ENCODE peak calls at places on chromosomes 16 and 17, in six cellular contexts. One of them, this sample, is unnamed.

GRCh38 chr16:3490911-3491629 is 4.2 kb downstream of the C16orf90 start:
- DNase-seq in WERI-Rb-1: peak
- DNase-seq in progenitor cell of endocrine pancreas: no peak
- DNase-seq in sigmoid colon: no peak
- DNase-seq in transverse colon: no peak
- DNase-seq in IMR-90: no peak
- DNase-seq in this sample: no peak

GRCh38 chr16:25289466-25289865 is 31.8 kb upstream of the ZKSCAN2 start:
- DNase-seq in progenitor cell of endocrine pancreas: no peak
- DNase-seq in sigmoid colon: no peak
- DNase-seq in WERI-Rb-1: no peak
- DNase-seq in transverse colon: no peak
- DNase-seq in IMR-90: no peak
- DNase-seq in this sample: no peak

GRCh38 chr16:10694830-10695229 is at the start of gene TEKT5:
- DNase-seq in IMR-90: no peak
- DNase-seq in WERI-Rb-1: no peak
- DNase-seq in transverse colon: no peak
- DNase-seq in sigmoid colon: no peak
- DNase-seq in progenitor cell of endocrine pancreas: no peak
- DNase-seq in this sample: no peak

GRCh38 chr17:62790554-62790953 is 17.6 kb downstream of the MARCHF10 start:
- DNase-seq in WERI-Rb-1: peak
- DNase-seq in progenitor cell of endocrine pancreas: no peak
- DNase-seq in IMR-90: peak
- DNase-seq in sigmoid colon: no peak
- DNase-seq in transverse colon: no peak
- DNase-seq in this sample: peak

GRCh38 chr16:649646-650045 is 481 bp downstream of the WDR90 start:
- DNase-seq in progenitor cell of endocrine pancreas: no peak
- DNase-seq in sigmoid colon: no peak
- DNase-seq in IMR-90: no peak
- DNase-seq in WERI-Rb-1: no peak
- DNase-seq in transverse colon: no peak
- DNase-seq in this sample: no peak

GRCh38 chr16:79932564-79932963 is 332.0 kb upstream of the MAF start:
- DNase-seq in sigmoid colon: no peak
- DNase-seq in WERI-Rb-1: no peak
- DNase-seq in transverse colon: no peak
- DNase-seq in IMR-90: no peak
- DNase-seq in progenitor cell of endocrine pancreas: no peak
- DNase-seq in this sample: no peak

GRCh38 chr17:14776791-14777190 is 475.9 kb downstream of the HS3ST3B1 start:
- DNase-seq in WERI-Rb-1: no peak
- DNase-seq in transverse colon: no peak
- DNase-seq in IMR-90: peak
- DNase-seq in sigmoid colon: no peak
- DNase-seq in progenitor cell of endocrine pancreas: no peak
- DNase-seq in this sample: no peak

GRCh38 chr16:87795336-87795735 is 29.6 kb upstream of the KLHDC4 start:
- DNase-seq in IMR-90: no peak
- DNase-seq in WERI-Rb-1: no peak
- DNase-seq in transverse colon: no peak
- DNase-seq in progenitor cell of endocrine pancreas: no peak
- DNase-seq in sigmoid colon: no peak
- DNase-seq in this sample: no peak

GRCh38 chr17:19513897-19514488 is 19.7 kb upstream of the SLC47A1 start:
- DNase-seq in sigmoid colon: peak
- DNase-seq in progenitor cell of endocrine pancreas: peak
- DNase-seq in IMR-90: peak
- DNase-seq in transverse colon: peak
- DNase-seq in WERI-Rb-1: peak
- DNase-seq in this sample: peak

GRCh38 chr16:75298252-75298651 is 46.8 kb upstream of the BCAR1 start:
- DNase-seq in WERI-Rb-1: no peak
- DNase-seq in sigmoid colon: no peak
- DNase-seq in progenitor cell of endocrine pancreas: no peak
- DNase-seq in transverse colon: no peak
- DNase-seq in IMR-90: no peak
- DNase-seq in this sample: no peak

GRCh38 chr16:28317040-28317880 is 24.9 kb downstream of the SBK1 start:
- DNase-seq in IMR-90: peak
- DNase-seq in progenitor cell of endocrine pancreas: peak
- DNase-seq in transverse colon: peak
- DNase-seq in WERI-Rb-1: peak
- DNase-seq in sigmoid colon: no peak
- DNase-seq in this sample: peak

GRCh38 chr17:47358652-47359051 is 34.9 kb downstream of the EFCAB13 start:
- DNase-seq in progenitor cell of endocrine pancreas: no peak
- DNase-seq in IMR-90: no peak
- DNase-seq in WERI-Rb-1: no peak
- DNase-seq in transverse colon: no peak
- DNase-seq in sigmoid colon: no peak
- DNase-seq in this sample: no peak

GRCh38 chr17:14396542-14396941 is 95.7 kb downstream of the HS3ST3B1 start:
- DNase-seq in WERI-Rb-1: peak
- DNase-seq in transverse colon: no peak
- DNase-seq in sigmoid colon: no peak
- DNase-seq in progenitor cell of endocrine pancreas: no peak
- DNase-seq in IMR-90: peak
- DNase-seq in this sample: no peak

GRCh38 chr17:44529864-44530263 is 26.7 kb upstream of the GPATCH8 start:
- DNase-seq in progenitor cell of endocrine pancreas: no peak
- DNase-seq in sigmoid colon: no peak
- DNase-seq in transverse colon: no peak
- DNase-seq in IMR-90: no peak
- DNase-seq in WERI-Rb-1: no peak
- DNase-seq in this sample: no peak

GRCh38 chr16:60582528-60582927 is 1453.7 kb downstream of the CDH8 start:
- DNase-seq in transverse colon: no peak
- DNase-seq in WERI-Rb-1: no peak
- DNase-seq in IMR-90: no peak
- DNase-seq in progenitor cell of endocrine pancreas: no peak
- DNase-seq in sigmoid colon: no peak
- DNase-seq in this sample: no peak

GRCh38 chr16:58107228-58107627 is 22.0 kb downstream of the CFAP20 start:
- DNase-seq in WERI-Rb-1: no peak
- DNase-seq in transverse colon: no peak
- DNase-seq in IMR-90: no peak
- DNase-seq in progenitor cell of endocrine pancreas: no peak
- DNase-seq in sigmoid colon: no peak
- DNase-seq in this sample: no peak
- TF ChIP-seq CTCF in WERI-Rb-1: no peak
- TF ChIP-seq CTCF in transverse colon: no peak
- TF ChIP-seq CTCF in IMR-90: no peak
- TF ChIP-seq CTCF in progenitor cell of endocrine pancreas: peak
- TF ChIP-seq CTCF in sigmoid colon: no peak
- TF ChIP-seq CTCF in this sample: no peak

DNA sequence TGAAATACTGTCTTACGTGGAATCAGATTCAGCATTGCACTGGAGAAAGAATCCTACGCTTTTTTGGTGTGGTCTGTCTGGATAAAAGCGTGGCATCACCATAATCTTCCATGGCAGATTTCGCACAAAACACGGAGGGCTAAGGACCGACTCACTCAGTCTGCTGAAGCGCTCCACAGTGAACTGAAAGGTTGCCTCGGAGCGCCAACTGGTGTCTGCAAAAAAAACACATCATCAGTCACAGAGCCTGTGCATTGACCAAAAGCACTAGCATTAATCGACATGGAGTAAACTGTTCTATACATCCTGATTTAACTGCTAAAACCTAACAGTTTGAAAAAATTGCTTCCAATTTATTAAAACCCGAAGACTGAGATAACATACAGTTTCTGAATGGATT is 40.5 kb downstream of the USP7 start:
- DNase-seq in transverse colon: no peak
- DNase-seq in sigmoid colon: no peak
- DNase-seq in progenitor cell of endocrine pancreas: no peak
- DNase-seq in WERI-Rb-1: no peak
- DNase-seq in IMR-90: no peak
- DNase-seq in this sample: no peak
- TF ChIP-seq CTCF in transverse colon: no peak
- TF ChIP-seq CTCF in sigmoid colon: no peak
- TF ChIP-seq CTCF in progenitor cell of endocrine pancreas: no peak
- TF ChIP-seq CTCF in WERI-Rb-1: peak
- TF ChIP-seq CTCF in IMR-90: no peak
- TF ChIP-seq CTCF in this sample: no peak

GRCh38 chr17:81913394-81914102 is 2.3 kb upstream of the PCYT2 start:
- DNase-seq in progenitor cell of endocrine pancreas: no peak
- DNase-seq in transverse colon: no peak
- DNase-seq in WERI-Rb-1: no peak
- DNase-seq in sigmoid colon: no peak
- DNase-seq in IMR-90: no peak
- DNase-seq in this sample: no peak

GRCh38 chr17:81915331-81915730 is 2.6 kb downstream of the SIRT7 start:
- DNase-seq in transverse colon: no peak
- DNase-seq in sigmoid colon: no peak
- DNase-seq in progenitor cell of endocrine pancreas: no peak
- DNase-seq in WERI-Rb-1: no peak
- DNase-seq in IMR-90: no peak
- DNase-seq in this sample: no peak

GRCh38 chr17:81912441-81913309 is 1.5 kb upstream of the PCYT2 start:
- DNase-seq in transverse colon: no peak
- DNase-seq in sigmoid colon: peak
- DNase-seq in IMR-90: no peak
- DNase-seq in WERI-Rb-1: no peak
- DNase-seq in progenitor cell of endocrine pancreas: no peak
- DNase-seq in this sample: peak

GRCh38 chr17:81911969-81912368 is 770 bp upstream of the PCYT2 start:
- DNase-seq in progenitor cell of endocrine pancreas: no peak
- DNase-seq in IMR-90: no peak
- DNase-seq in WERI-Rb-1: no peak
- DNase-seq in sigmoid colon: no peak
- DNase-seq in transverse colon: no peak
- DNase-seq in this sample: no peak

DNA sequence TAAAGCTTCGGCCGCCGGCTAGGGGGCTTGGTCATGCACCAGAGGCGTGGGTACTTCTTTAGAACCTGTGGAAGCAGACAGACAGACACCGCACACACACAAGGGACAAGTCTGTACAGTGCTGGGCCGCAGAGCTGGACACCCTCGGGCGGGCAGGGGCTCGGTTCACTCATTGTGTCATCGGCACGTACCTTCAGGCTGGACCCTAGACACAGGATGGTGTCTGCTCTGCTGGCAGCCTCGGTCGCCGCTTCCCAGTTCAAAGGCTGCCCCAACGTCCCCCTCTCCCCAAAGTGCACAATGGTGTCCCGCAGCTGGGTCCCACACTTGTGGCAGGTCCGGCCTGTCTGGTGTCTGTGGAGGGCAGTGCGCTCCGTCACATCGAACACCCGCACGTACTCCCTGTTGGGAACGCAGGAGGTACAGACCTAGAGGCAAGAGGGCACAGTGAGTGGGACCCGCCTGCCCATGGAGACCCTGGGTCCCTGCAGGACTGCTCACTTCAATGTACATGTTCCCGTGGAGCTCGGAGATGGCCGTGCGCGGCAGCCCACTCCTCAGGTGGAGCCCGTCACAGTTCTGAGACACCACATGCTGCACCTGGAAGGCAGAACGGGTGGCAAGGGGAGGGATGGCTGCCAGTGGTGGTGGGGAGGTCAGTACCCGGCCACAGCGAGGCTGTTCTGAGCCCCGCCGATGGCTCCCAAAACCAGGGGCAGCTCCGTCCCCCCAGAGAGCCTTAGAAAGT is 3.1 kb upstream of the PCYT2 start:
- DNase-seq in transverse colon: no peak
- DNase-seq in IMR-90: no peak
- DNase-seq in sigmoid colon: peak
- DNase-seq in progenitor cell of endocrine pancreas: no peak
- DNase-seq in WERI-Rb-1: no peak
- DNase-seq in this sample: no peak
- TF ChIP-seq CTCF in transverse colon: no peak
- TF ChIP-seq CTCF in IMR-90: no peak
- TF ChIP-seq CTCF in sigmoid colon: no peak
- TF ChIP-seq CTCF in progenitor cell of endocrine pancreas: no peak
- TF ChIP-seq CTCF in WERI-Rb-1: no peak
- TF ChIP-seq CTCF in this sample: no peak

DNA sequence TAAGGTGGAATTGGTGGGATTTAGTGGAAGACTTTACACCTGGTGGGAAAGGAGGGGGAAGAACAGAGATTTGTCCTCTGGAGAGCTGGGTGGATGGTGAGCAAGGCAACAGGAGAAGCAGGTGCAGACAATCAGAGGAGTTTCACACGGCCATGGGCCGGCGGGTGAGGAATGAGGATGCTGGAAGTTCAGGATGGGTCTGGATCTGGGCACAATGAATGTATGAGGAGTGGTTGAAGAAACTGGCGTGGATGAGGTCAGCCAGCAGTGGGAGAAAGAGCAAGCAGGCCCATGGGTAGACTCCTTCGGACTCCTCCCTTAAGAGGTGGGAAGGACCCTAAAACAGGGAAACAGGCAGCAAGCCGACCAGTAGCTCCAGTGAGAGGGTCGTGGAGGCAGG is 10.1 kb upstream of the MNT start:
- DNase-seq in WERI-Rb-1: no peak
- DNase-seq in IMR-90: no peak
- DNase-seq in transverse colon: no peak
- DNase-seq in progenitor cell of endocrine pancreas: no peak
- DNase-seq in sigmoid colon: peak
- DNase-seq in this sample: no peak
- TF ChIP-seq CTCF in WERI-Rb-1: no peak
- TF ChIP-seq CTCF in IMR-90: no peak
- TF ChIP-seq CTCF in transverse colon: no peak
- TF ChIP-seq CTCF in progenitor cell of endocrine pancreas: no peak
- TF ChIP-seq CTCF in sigmoid colon: no peak
- TF ChIP-seq CTCF in this sample: no peak

GRCh38 chr16:81530296-81530721 is 85.7 kb downstream of the CMIP start:
- DNase-seq in transverse colon: no peak
- DNase-seq in sigmoid colon: no peak
- DNase-seq in WERI-Rb-1: no peak
- DNase-seq in progenitor cell of endocrine pancreas: no peak
- DNase-seq in IMR-90: no peak
- DNase-seq in this sample: no peak
- TF ChIP-seq CTCF in transverse colon: no peak
- TF ChIP-seq CTCF in sigmoid colon: no peak
- TF ChIP-seq CTCF in WERI-Rb-1: no peak
- TF ChIP-seq CTCF in progenitor cell of endocrine pancreas: no peak
- TF ChIP-seq CTCF in IMR-90: no peak
- TF ChIP-seq CTCF in this sample: no peak

GRCh38 chr16:89460556-89460955 is 29.8 kb downstream of the ANKRD11 start:
- DNase-seq in progenitor cell of endocrine pancreas: no peak
- DNase-seq in WERI-Rb-1: no peak
- DNase-seq in IMR-90: no peak
- DNase-seq in transverse colon: no peak
- DNase-seq in sigmoid colon: no peak
- DNase-seq in this sample: no peak
- TF ChIP-seq CTCF in progenitor cell of endocrine pancreas: no peak
- TF ChIP-seq CTCF in WERI-Rb-1: no peak
- TF ChIP-seq CTCF in IMR-90: no peak
- TF ChIP-seq CTCF in transverse colon: no peak
- TF ChIP-seq CTCF in sigmoid colon: no peak
- TF ChIP-seq CTCF in this sample: no peak

DNA sequence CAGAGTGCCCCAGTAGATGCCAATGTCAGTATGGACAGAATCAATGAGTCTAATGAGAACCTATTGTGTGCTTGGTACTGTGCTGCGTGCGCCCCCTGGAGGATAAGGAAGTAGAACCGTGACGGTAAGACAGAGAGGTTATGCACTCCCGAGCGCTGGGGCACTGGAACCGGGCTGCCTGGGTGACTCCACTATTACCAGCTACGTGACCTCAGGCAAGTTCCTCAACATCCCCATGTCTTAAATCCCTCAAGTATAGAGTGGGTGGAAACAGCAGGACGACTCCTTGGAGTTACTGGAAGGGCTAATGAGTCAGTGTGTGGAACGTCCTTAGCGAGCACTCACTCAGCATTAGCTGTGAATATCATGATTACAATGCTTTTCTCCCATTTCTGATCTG is 16.2 kb downstream of the CHST4 start:
- DNase-seq in IMR-90: peak
- DNase-seq in progenitor cell of endocrine pancreas: peak
- DNase-seq in WERI-Rb-1: peak
- DNase-seq in sigmoid colon: no peak
- DNase-seq in transverse colon: peak
- DNase-seq in this sample: peak
- TF ChIP-seq CTCF in IMR-90: peak
- TF ChIP-seq CTCF in progenitor cell of endocrine pancreas: peak
- TF ChIP-seq CTCF in WERI-Rb-1: peak
- TF ChIP-seq CTCF in sigmoid colon: no peak
- TF ChIP-seq CTCF in transverse colon: peak
- TF ChIP-seq CTCF in this sample: peak